ENCODE peak calls at places on chromosomes 3 and 15, in eight cellular contexts. P is neural crest cell, N is lung microvascular endothelial cell, Z is BJ, A is NCI-H2081, X is astrocyte of the spinal cord, B is posterior cingulate gyrus, F is kidney epithelial cell. E is an unnamed sample.
A peak's percentile ranks its signal among the peaks of the same experiment; 100 is the strongest.

GRCh38 chr3:197541756-197542539 is 13.8 kb downstream of the BDH1 start:
- DNase-seq in P (no peak), N (no peak), Z (no peak), A (peak; percentile 28), X (peak; percentile 63), B (peak; percentile 77), F (no peak), E (peak; percentile 85)

GRCh38 chr3:51982352-51982837 is 940 bp upstream of the ACY1 start:
- DNase-seq in P (no peak), N (peak; percentile 41), Z (no peak), A (peak; percentile 48), X (no peak), B (no peak), F (no peak), E (no peak)

GRCh38 chr3:188683032-188683491 is 488.7 kb upstream of the TPRG1 start:
- DNase-seq in P (no peak), N (peak; percentile 66), Z (peak; percentile 60), A (no peak), X (peak; percentile 97), B (no peak), F (peak; percentile 86), E (no peak)

GRCh38 chr15:66404532-66404931 is 17.8 kb downstream of the MAP2K1 start:
- DNase-seq in P (no peak), N (peak; percentile 51), Z (no peak), A (no peak), X (no peak), B (no peak), F (no peak), E (peak; percentile 87)

GRCh38 chr3:114179575-114179974 is 723 bp upstream of the DRD3 start:
- DNase-seq in P (no peak), N (peak; percentile 41), Z (no peak), A (peak; percentile 66), X (peak; percentile 24), B (no peak), F (no peak), E (peak; percentile 52)

GRCh38 chr3:112096176-112096575 is 10.0 kb downstream of the C3orf52 start:
- DNase-seq in P (no peak), N (no peak), Z (no peak), A (no peak), X (no peak), B (no peak), F (no peak), E (no peak)

GRCh38 chr3:101381809-101382208 is 61.4 kb upstream of the IMPG2 start:
- DNase-seq in P (no peak), N (peak; percentile 50), Z (peak; percentile 6), A (peak; percentile 64), X (peak; percentile 55), B (no peak), F (no peak), E (no peak)

GRCh38 chr15:81333363-81333762 is 9.4 kb upstream of the STARD5 start:
- DNase-seq in P (no peak), N (no peak), Z (no peak), A (no peak), X (no peak), B (no peak), F (no peak), E (no peak)

GRCh38 chr3:110589381-110589780 is 482.2 kb upstream of the NECTIN3 start:
- DNase-seq in P (no peak), N (no peak), Z (no peak), A (no peak), X (no peak), B (no peak), F (no peak), E (no peak)

GRCh38 chr3:73625124-73625665 is 454 bp upstream of the PDZRN3 start:
- DNase-seq in P (no peak), N (no peak), Z (no peak), A (no peak), X (peak; percentile 72), B (no peak), F (no peak), E (no peak)

GRCh38 chr3:182364323-182364722 is 429.0 kb upstream of the ATP11B start:
- DNase-seq in P (no peak), N (no peak), Z (no peak), A (peak; percentile 77), X (peak; percentile 50), B (no peak), F (no peak), E (no peak)

GRCh38 chr15:28943146-28943545 is 57.4 kb downstream of the APBA2 start:
- DNase-seq in P (no peak), N (no peak), Z (no peak), A (no peak), X (no peak), B (no peak), F (no peak), E (no peak)

GRCh38 chr3:172751188-172751571 is 654 bp downstream of the ECT2 start:
- DNase-seq in P (no peak), N (peak; percentile 33), Z (no peak), A (peak; percentile 41), X (peak; percentile 45), B (no peak), F (no peak), E (no peak)

GRCh38 chr3:14587733-14588360 is 47.7 kb upstream of the GRIP2 start:
- DNase-seq in P (no peak), N (peak; percentile 6), Z (no peak), A (no peak), X (no peak), B (no peak), F (no peak), E (no peak)

GRCh38 chr3:139772539-139773500 is 95.0 kb upstream of the NMNAT3 start:
- DNase-seq in P (no peak), N (peak; percentile 2), Z (peak; percentile 80), A (no peak), X (peak; percentile 93), B (no peak), F (peak; percentile 93), E (no peak)

GRCh38 chr3:126083511-126083912 is 412 bp downstream of the SLC41A3 start:
- DNase-seq in P (peak; percentile 36), N (no peak), Z (no peak), A (peak; percentile 62), X (peak; percentile 18), B (no peak), F (no peak), E (no peak)

GRCh38 chr3:31241533-31241932 is 291.2 kb upstream of the STT3B start:
- DNase-seq in P (no peak), N (no peak), Z (no peak), A (no peak), X (no peak), B (no peak), F (no peak), E (no peak)

GRCh38 chr3:178003756-178004155 is 532.5 kb upstream of the KCNMB2 start:
- DNase-seq in P (no peak), N (no peak), Z (no peak), A (no peak), X (no peak), B (no peak), F (no peak), E (no peak)

GRCh38 chr3:171351676-171352075 is 108.5 kb downstream of the TNIK start:
- DNase-seq in P (no peak), N (peak; percentile 21), Z (peak; percentile 52), A (no peak), X (peak; percentile 94), B (no peak), F (peak; percentile 86), E (no peak)

GRCh38 chr3:15289661-15290060 is 42.7 kb downstream of the SH3BP5 start:
- DNase-seq in P (no peak), N (no peak), Z (no peak), A (no peak), X (no peak), B (no peak), F (no peak), E (no peak)

GRCh38 chr3:100777271-100777670 is 68.0 kb downstream of the TFG start:
- DNase-seq in P (no peak), N (no peak), Z (no peak), A (no peak), X (peak; percentile 39), B (no peak), F (no peak), E (no peak)

GRCh38 chr15:64247906-64248541 is 85.2 kb upstream of the PPIB start:
- DNase-seq in P (no peak), N (peak; percentile 98), Z (peak; percentile 85), A (peak; percentile 91), X (peak; percentile 92), B (no peak), F (peak; percentile 92), E (peak; percentile 42)

GRCh38 chr15:37995461-37996347 is 61.3 kb downstream of the TMCO5A start:
- DNase-seq in P (peak; percentile 48), N (peak; percentile 68), Z (peak; percentile 24), A (peak; percentile 59), X (peak; percentile 82), B (peak; percentile 27), F (peak; percentile 19), E (no peak)

GRCh38 chr3:141231923-141232861 is 567 bp downstream of the PXYLP1 start:
- DNase-seq in P (peak; percentile 16), N (no peak), Z (no peak), A (peak; percentile 66), X (no peak), B (peak; percentile 33), F (no peak), E (no peak)

E was measured in iPS DF 19.7.